ENCODE peak calls at places on chromosomes 12 and 14, in six cellular contexts. E, L, Y, T, R and W are unnamed samples.

GRCh38 chr12:66693901-66694513 is 15.1 kb upstream of the GRIP1 start:
- DNase-seq in E (peak; percentile 69), L (peak; percentile 89), Y (no peak), T (no peak), R (no peak), W (no peak)

GRCh38 chr12:56110571-56110970 is 5.9 kb upstream of the RPL41 start:
- DNase-seq in E (no peak), L (no peak), Y (no peak), T (no peak), R (no peak), W (no peak)

GRCh38 chr12:50333441-50333840 is 50.1 kb upstream of the LIMA1 start:
- DNase-seq in E (no peak), L (no peak), Y (no peak), T (no peak), R (no peak), W (no peak)

GRCh38 chr12:95393191-95393790 is 80.7 kb upstream of the METAP2 start:
- DNase-seq in E (no peak), L (no peak), Y (no peak), T (no peak), R (no peak), W (no peak)

GRCh38 chr12:10959777-10960176 is 20.7 kb upstream of the TAS2R14 start:
- DNase-seq in E (no peak), L (no peak), Y (no peak), T (no peak), R (no peak), W (no peak)

GRCh38 chr14:52046376-52046917 is 22.4 kb downstream of the NID2 start:
- DNase-seq in E (peak; percentile 34), L (no peak), Y (no peak), T (no peak), R (no peak), W (no peak)

GRCh38 chr12:53967451-53968059 is 5.4 kb upstream of the HOXC11 start:
- DNase-seq in E (no peak), L (no peak), Y (no peak), T (no peak), R (no peak), W (no peak)

GRCh38 chr14:65940056-65940735 is 527.7 kb downstream of the FUT8 start:
- DNase-seq in E (no peak), L (peak; percentile 38), Y (no peak), T (no peak), R (no peak), W (no peak)

GRCh38 chr14:23817164-23817767 is 136.3 kb upstream of the DHRS4 start:
- DNase-seq in E (no peak), L (no peak), Y (no peak), T (no peak), R (no peak), W (no peak)

GRCh38 chr14:105424861-105425260 is 5.2 kb downstream of the MTA1 start:
- DNase-seq in E (no peak), L (no peak), Y (no peak), T (no peak), R (no peak), W (no peak)

GRCh38 chr12:83759906-83760305 is 1073.2 kb downstream of the TMTC2 start:
- DNase-seq in E (no peak), L (no peak), Y (no peak), T (no peak), R (no peak), W (no peak)

GRCh38 chr14:95523818-95524448 is 7.5 kb upstream of the SYNE3 start:
- DNase-seq in E (peak; percentile 89), L (no peak), Y (peak; percentile 71), T (peak; percentile 63), R (no peak), W (no peak)

GRCh38 chr12:65631621-65632111 is 192.6 kb upstream of the HMGA2 start:
- DNase-seq in E (peak; percentile 100), L (peak; percentile 99), Y (no peak), T (no peak), R (no peak), W (no peak)

GRCh38 chr14:100898935-100899840 is 4.3 kb downstream of the RTL1 start:
- DNase-seq in E (no peak), L (no peak), Y (no peak), T (peak; percentile 67), R (peak; percentile 62), W (no peak)

GRCh38 chr12:3536096-3536875 is 45.3 kb downstream of the PRMT8 start:
- DNase-seq in E (no peak), L (no peak), Y (peak; percentile 54), T (peak; percentile 66), R (no peak), W (peak; percentile 76)

GRCh38 chr12:75099215-75099614 is 110.4 kb downstream of the KCNC2 start:
- DNase-seq in E (no peak), L (no peak), Y (no peak), T (no peak), R (no peak), W (no peak)

GRCh38 chr12:46430340-46430948 is 57.9 kb upstream of the SLC38A2 start:
- DNase-seq in E (peak; percentile 89), L (peak; percentile 95), Y (no peak), T (no peak), R (no peak), W (no peak)

GRCh38 chr14:104424406-104425072 is 155.0 kb upstream of the C14orf180 start:
- DNase-seq in E (no peak), L (no peak), Y (peak; percentile 54), T (peak; percentile 52), R (no peak), W (no peak)

GRCh38 chr14:91361236-91361811 is 56.3 kb downstream of the CCDC88C start:
- DNase-seq in E (peak; percentile 34), L (no peak), Y (no peak), T (no peak), R (no peak), W (no peak)

GRCh38 chr12:14771651-14772137 is 31.6 kb downstream of the WBP11 start:
- DNase-seq in E (no peak), L (no peak), Y (no peak), T (no peak), R (no peak), W (no peak)

GRCh38 chr12:14108702-14109101 is 127.3 kb upstream of the GRIN2B start:
- DNase-seq in E (no peak), L (no peak), Y (no peak), T (no peak), R (no peak), W (no peak)

GRCh38 chr14:33464563-33464962 is 486.3 kb downstream of the EGLN3 start:
- DNase-seq in E (no peak), L (no peak), Y (no peak), T (no peak), R (no peak), W (no peak)

GRCh38 chr14:32444262-32444661 is 115.2 kb downstream of the AKAP6 start:
- DNase-seq in E (no peak), L (no peak), Y (no peak), T (no peak), R (no peak), W (no peak)

GRCh38 chr14:69887740-69888657 is 8.8 kb downstream of the SMOC1 start:
- DNase-seq in E (peak; percentile 71), L (no peak), Y (no peak), T (no peak), R (no peak), W (no peak)
- TF ChIP-seq CTCF in E (no peak), L (no peak), Y (no peak), T (no peak), R (no peak), W (no peak)

GRCh38 chr14:58641509-58641908 is 3.7 kb downstream of the DACT1 start:
- DNase-seq in E (no peak), L (peak; percentile 45), Y (no peak), T (no peak), R (no peak), W (no peak)
- TF ChIP-seq CTCF in E (peak; percentile 4), L (peak; percentile 84), Y (no peak), T (no peak), R (peak; percentile 43), W (no peak)

DNA sequence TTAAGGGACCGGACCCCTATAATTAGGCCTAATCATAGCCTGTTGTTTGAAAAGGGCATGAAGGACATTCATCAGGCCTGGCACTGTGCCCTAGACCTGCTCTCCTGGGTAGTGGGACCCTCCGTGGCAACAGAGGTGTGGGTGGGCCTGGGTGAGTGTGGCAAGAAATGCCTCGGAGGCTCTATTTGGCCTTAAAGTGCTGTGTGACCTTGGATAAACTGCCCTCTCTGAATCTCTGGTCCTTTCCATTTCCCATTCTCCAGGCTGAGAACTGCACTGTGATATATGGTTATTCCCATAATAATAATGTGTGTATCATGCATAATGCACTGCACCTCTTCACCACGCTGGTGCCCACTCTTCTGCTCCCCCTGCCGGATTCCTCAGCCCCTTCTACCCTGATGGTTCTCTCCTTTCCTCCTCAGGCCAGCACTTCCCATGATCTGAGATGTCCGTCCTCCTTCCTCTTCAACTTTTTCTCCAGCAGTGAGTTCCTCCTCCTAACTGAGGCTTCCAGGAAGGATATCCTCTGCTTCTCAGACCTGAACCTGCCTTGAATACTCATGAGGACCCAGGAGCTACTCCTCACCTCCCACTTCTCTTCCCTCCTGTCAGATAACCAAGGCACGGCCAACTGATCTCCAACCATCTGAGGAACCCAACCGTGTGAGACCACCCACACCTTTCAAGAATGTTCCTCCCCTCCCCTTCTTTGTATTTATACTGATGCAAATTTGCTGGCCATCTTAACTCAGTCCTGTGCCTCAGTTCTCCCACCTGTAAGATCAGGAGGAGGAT is 111.0 kb upstream of the PZP start:
- DNase-seq in E (no peak), L (no peak), Y (no peak), T (no peak), R (no peak), W (no peak)
- TF ChIP-seq CTCF in E (no peak), L (no peak), Y (no peak), T (no peak), R (no peak), W (no peak)

GRCh38 chr12:63845726-63846125 is 1.2 kb downstream of the SRGAP1 start:
- DNase-seq in E (peak; percentile 54), L (peak; percentile 91), Y (no peak), T (no peak), R (no peak), W (no peak)

GRCh38 chr12:63848450-63848849 is 4.0 kb downstream of the SRGAP1 start:
- DNase-seq in E (no peak), L (no peak), Y (no peak), T (no peak), R (no peak), W (no peak)

GRCh38 chr12:63844391-63845341 is at the start of gene SRGAP1:
- DNase-seq in E (peak; percentile 73), L (peak; percentile 51), Y (peak; percentile 91), T (peak; percentile 86), R (peak; percentile 75), W (peak; percentile 88)

GRCh38 chr12:63843613-63844390 is 698 bp upstream of the SRGAP1 start:
- DNase-seq in E (peak; percentile 96), L (peak; percentile 96), Y (peak; percentile 91), T (peak; percentile 93), R (peak; percentile 92), W (peak; percentile 97)

DNA sequence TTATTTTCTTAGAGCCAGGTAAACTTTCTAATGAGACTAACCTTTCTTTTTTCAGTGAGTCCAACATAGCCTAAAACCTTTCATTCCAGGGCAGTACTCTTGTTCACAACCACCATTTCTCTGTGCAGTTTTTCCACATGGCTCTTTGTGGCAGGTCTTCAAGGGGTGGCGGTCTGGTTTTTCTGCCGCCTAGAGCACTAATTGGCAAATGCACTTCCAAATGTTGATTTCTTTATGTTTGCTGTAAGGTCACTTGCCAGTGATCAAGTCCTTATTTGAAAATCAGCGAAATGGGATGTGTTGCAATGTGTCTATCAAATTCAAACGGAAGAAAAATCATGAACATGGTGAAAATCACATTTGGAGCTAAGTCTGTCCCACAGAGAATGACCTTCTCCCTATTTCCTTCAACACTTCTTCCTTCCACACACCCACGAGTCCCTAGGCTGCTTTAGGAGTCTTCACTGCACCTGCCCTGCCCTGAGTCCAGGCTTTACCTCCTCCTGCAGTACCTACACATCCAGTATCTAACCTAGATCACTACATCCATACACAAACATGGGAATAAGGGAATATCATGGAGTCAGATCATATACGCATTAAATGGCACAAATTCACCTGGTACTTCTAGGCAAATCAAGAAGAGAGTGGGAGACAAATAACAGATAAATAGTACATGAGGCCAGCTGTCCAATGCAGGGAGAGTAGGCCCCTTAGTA is 1.9 kb downstream of the SRGAP1 start:
- DNase-seq in E (no peak), L (peak; percentile 40), Y (no peak), T (no peak), R (no peak), W (no peak)
- TF ChIP-seq CTCF in E (no peak), L (peak; percentile 47), Y (no peak), T (no peak), R (peak; percentile 19), W (no peak)